ENCODE peak calls at places on chromosomes 7 and 10, in nine cellular contexts. X is CD8-positive, alpha-beta memory T cell; S is OCI-M1; L is immature natural killer cell; Z is stimulated activated CD4-positive, alpha-beta T cell treated with anti-CD3 and anti-CD28 coated beads, Interleukin-1b, Interleukin-23, amount 100 ng/mL, for 4 hours; W is iris pigment epithelial cell; M is naive thymus-derived CD8-positive, alpha-beta T cell; B is cardiac muscle cell; T is glomerular endothelial cell. G is an unnamed sample.

GRCh38 chr10:78506614-78507013 is 473.0 kb downstream of the RPS24 start:
- DNase-seq in X (no peak), S (no peak), L (no peak), Z (no peak), W (no peak), M (no peak), B (no peak), T (no peak), G (no peak)

GRCh38 chr10:100847440-100847839 is 65.3 kb upstream of the SLF2 start:
- DNase-seq in X (no peak), S (no peak), L (no peak), Z (peak; percentile 30), W (peak; percentile 14), M (no peak), B (no peak), T (no peak), G (no peak)

GRCh38 chr10:104218751-104219150 is 13.4 kb downstream of the CFAP43 start:
- DNase-seq in X (no peak), S (peak; percentile 39), L (no peak), Z (no peak), W (no peak), M (no peak), B (no peak), T (no peak), G (no peak)

GRCh38 chr7:150947761-150948680 is 30.1 kb downstream of the KCNH2 start:
- DNase-seq in X (no peak), S (no peak), L (no peak), Z (no peak), W (no peak), M (no peak), B (no peak), T (no peak), G (peak; percentile 43)

GRCh38 chr7:158016171-158017087 is 571.2 kb downstream of the PTPRN2 start:
- DNase-seq in X (no peak), S (no peak), L (no peak), Z (no peak), W (no peak), M (no peak), B (no peak), T (no peak), G (no peak)

GRCh38 chr7:130009848-130010688 is 41.1 kb downstream of the ZC3HC1 start:
- DNase-seq in X (no peak), S (peak; percentile 44), L (no peak), Z (no peak), W (peak; percentile 87), M (no peak), B (peak; percentile 79), T (no peak), G (peak; percentile 27)

GRCh38 chr7:159195926-159196325 is 51.3 kb upstream of the VIPR2 start:
- DNase-seq in X (peak; percentile 65), S (peak; percentile 11), L (peak; percentile 86), Z (no peak), W (no peak), M (no peak), B (no peak), T (no peak), G (no peak)

GRCh38 chr10:127320176-127320575 is 123.8 kb upstream of the INSYN2A start:
- DNase-seq in X (no peak), S (no peak), L (no peak), Z (no peak), W (no peak), M (no peak), B (no peak), T (no peak), G (no peak)

GRCh38 chr7:55878701-55879100 is 8.6 kb upstream of the ZNF713 start:
- DNase-seq in X (no peak), S (no peak), L (no peak), Z (no peak), W (no peak), M (no peak), B (no peak), T (no peak), G (no peak)

GRCh38 chr10:132665946-132666732 is 119.8 kb downstream of the NKX6-2 start:
- DNase-seq in X (no peak), S (peak; percentile 71), L (no peak), Z (no peak), W (peak; percentile 91), M (no peak), B (peak; percentile 76), T (peak; percentile 87), G (no peak)

GRCh38 chr10:94489976-94490788 is 55.4 kb upstream of the HELLS start:
- DNase-seq in X (no peak), S (no peak), L (no peak), Z (no peak), W (no peak), M (no peak), B (no peak), T (no peak), G (no peak)

GRCh38 chr7:40885503-40885902 is 750.7 kb downstream of the SUGCT start:
- DNase-seq in X (no peak), S (no peak), L (no peak), Z (no peak), W (peak; percentile 78), M (no peak), B (peak; percentile 38), T (no peak), G (no peak)

GRCh38 chr10:102509387-102509786 is 5.6 kb downstream of the SUFU start:
- DNase-seq in X (no peak), S (no peak), L (no peak), Z (no peak), W (peak; percentile 70), M (no peak), B (peak; percentile 67), T (no peak), G (no peak)

GRCh38 chr7:157007470-157008066 is 2.9 kb downstream of the MNX1 start:
- DNase-seq in X (no peak), S (peak; percentile 7), L (no peak), Z (no peak), W (no peak), M (no peak), B (no peak), T (no peak), G (peak; percentile 46)

GRCh38 chr7:12146813-12147212 is 64.3 kb upstream of the TMEM106B start:
- DNase-seq in X (no peak), S (no peak), L (no peak), Z (no peak), W (no peak), M (no peak), B (no peak), T (no peak), G (no peak)

GRCh38 chr10:127872011-127872741 is 20.6 kb downstream of the CLRN3 start:
- DNase-seq in X (no peak), S (no peak), L (no peak), Z (no peak), W (no peak), M (no peak), B (peak; percentile 86), T (no peak), G (no peak)

GRCh38 chr10:88870101-88870500 is 9.9 kb upstream of the STAMBPL1 start:
- DNase-seq in X (no peak), S (peak; percentile 35), L (no peak), Z (no peak), W (no peak), M (no peak), B (peak; percentile 6), T (no peak), G (peak; percentile 20)

GRCh38 chr7:48130658-48131108 is 40.6 kb upstream of the ABCA13 start:
- DNase-seq in X (no peak), S (no peak), L (no peak), Z (no peak), W (peak; percentile 74), M (no peak), B (no peak), T (no peak), G (no peak)

GRCh38 chr7:26620352-26620751 is 244.0 kb downstream of the SKAP2 start:
- DNase-seq in X (no peak), S (no peak), L (no peak), Z (no peak), W (no peak), M (no peak), B (no peak), T (no peak), G (no peak)

GRCh38 chr7:24781106-24781505 is 23.8 kb upstream of the GSDME start:
- DNase-seq in X (no peak), S (peak; percentile 15), L (no peak), Z (no peak), W (no peak), M (no peak), B (no peak), T (no peak), G (no peak)

G was measured in GM20000.